ENCODE peak calls at places on chromosomes 4 and X, in five cellular contexts. S is A172; W is CD4-positive, CD25-positive, alpha-beta regulatory T cell; P is DMS 273 treated with DMSO at 0.1 percent for 48 hours; G is GM18507. U is an unnamed sample.
A peak's percentile ranks its signal among the peaks of the same experiment; 100 is the strongest.

GRCh38 chr4:68906238-68907137 is 45.1 kb downstream of the UGT2A3 start:
- DNase-seq in S (no peak), W (no peak), P (no peak), G (no peak), U (no peak)

GRCh38 chr4:93184093-93184492 is 644.5 kb upstream of the ATOH1 start:
- DNase-seq in S (no peak), W (no peak), P (no peak), G (no peak), U (no peak)

GRCh38 chrX:135707880-135708279 is 5.6 kb upstream of the CT45A1 start:
- DNase-seq in S (peak; percentile 3), W (no peak), P (no peak), G (peak; percentile 0), U (peak; percentile 16)

GRCh38 chrX:137031517-137032377 is 2.0 kb downstream of the GPR101 start:
- DNase-seq in S (no peak), W (no peak), P (peak; percentile 51), G (peak; percentile 9), U (peak; percentile 14)

GRCh38 chr4:26821677-26822503 is 38.8 kb upstream of the STIM2 start:
- DNase-seq in S (no peak), W (no peak), P (no peak), G (no peak), U (no peak)

GRCh38 chr4:6917445-6918241 is 8.0 kb downstream of the TBC1D14 start:
- DNase-seq in S (peak; percentile 19), W (peak; percentile 30), P (peak; percentile 59), G (no peak), U (peak; percentile 95)

GRCh38 chrX:76850851-76851250 is 423.3 kb downstream of the MAGEE1 start:
- DNase-seq in S (no peak), W (no peak), P (no peak), G (no peak), U (no peak)

GRCh38 chr4:57373971-57374370 is 263.8 kb upstream of the IGFBP7 start:
- DNase-seq in S (no peak), W (no peak), P (no peak), G (no peak), U (no peak)

GRCh38 chrX:117972681-117973080 is 143.9 kb downstream of the KLHL13 start:
- DNase-seq in S (no peak), W (no peak), P (no peak), G (no peak), U (no peak)

GRCh38 chr4:151014521-151015457 is at the start of gene LRBA:
- DNase-seq in S (peak; percentile 68), W (peak; percentile 82), P (peak; percentile 24), G (peak; percentile 48), U (peak; percentile 91)

GRCh38 chr4:76373919-76374552 is 46.9 kb downstream of the CCDC158 start:
- DNase-seq in S (peak; percentile 8), W (no peak), P (no peak), G (no peak), U (no peak)

GRCh38 chrX:111164728-111165127 is 68.7 kb downstream of the PAK3 start:
- DNase-seq in S (no peak), W (no peak), P (no peak), G (no peak), U (no peak)

GRCh38 chr4:1952046-1952700 is 56.6 kb downstream of the NELFA start:
- DNase-seq in S (no peak), W (no peak), P (no peak), G (no peak), U (no peak)

GRCh38 chr4:26873391-26874026 is 12.9 kb downstream of the STIM2 start:
- DNase-seq in S (no peak), W (no peak), P (no peak), G (no peak), U (no peak)

GRCh38 chrX:13387656-13388421 is 68.0 kb upstream of the ATXN3L start:
- DNase-seq in S (peak; percentile 68), W (no peak), P (no peak), G (no peak), U (no peak)

GRCh38 chr4:89245459-89245858 is 62.1 kb downstream of the GPRIN3 start:
- DNase-seq in S (no peak), W (no peak), P (peak; percentile 51), G (no peak), U (no peak)

GRCh38 chrX:47311857-47312774 is 58.3 kb upstream of the ZNF157 start:
- DNase-seq in S (peak; percentile 26), W (peak; percentile 3), P (peak; percentile 54), G (no peak), U (peak; percentile 43)

GRCh38 chr4:67575232-67575888 is 16.8 kb downstream of the STAP1 start:
- DNase-seq in S (no peak), W (no peak), P (peak; percentile 60), G (no peak), U (no peak)

GRCh38 chr4:124484008-124484407 is 228.5 kb downstream of the ANKRD50 start:
- DNase-seq in S (no peak), W (no peak), P (no peak), G (no peak), U (no peak)

GRCh38 chr4:76639292-76639691 is 204.3 kb downstream of the SHROOM3 start:
- DNase-seq in S (peak; percentile 77), W (no peak), P (no peak), G (no peak), U (no peak)

GRCh38 chr4:184988611-184989010 is 29.7 kb upstream of the HELT start:
- DNase-seq in S (no peak), W (no peak), P (no peak), G (no peak), U (no peak)

GRCh38 chr4:32145987-32146386 is 1425.8 kb downstream of the PCDH7 start:
- DNase-seq in S (no peak), W (no peak), P (no peak), G (no peak), U (no peak)

GRCh38 chr4:107094332-107094731 is 58.2 kb upstream of the DKK2 start:
- DNase-seq in S (peak; percentile 13), W (no peak), P (no peak), G (no peak), U (no peak)

GRCh38 chrX:100928660-100929613 is at the start of gene XKRX:
- DNase-seq in S (peak; percentile 1), W (peak; percentile 5), P (no peak), G (no peak), U (peak; percentile 71)

GRCh38 chr4:123452585-123452984 is 56.0 kb downstream of the SPRY1 start:
- DNase-seq in S (peak; percentile 90), W (no peak), P (no peak), G (no peak), U (peak; percentile 46)

GRCh38 chr4:39713691-39714090 is 15.8 kb downstream of the UBE2K start:
- DNase-seq in S (no peak), W (no peak), P (no peak), G (no peak), U (no peak)

GRCh38 chrX:14528629-14529287 is 578 bp upstream of the GLRA2 start:
- DNase-seq in S (peak; percentile 60), W (no peak), P (peak; percentile 36), G (peak; percentile 0), U (peak; percentile 86)

GRCh38 chr4:74258949-74259348 is 49.3 kb upstream of the EPGN start:
- DNase-seq in S (peak; percentile 11), W (no peak), P (no peak), G (no peak), U (peak; percentile 44)

GRCh38 chrX:24100713-24101112 is 46.0 kb downstream of the EIF2S3 start:
- DNase-seq in S (peak; percentile 28), W (no peak), P (no peak), G (no peak), U (no peak)

U was measured in transverse colon.